ENCODE peak calls at places on chromosomes 6 and 20, in eight cellular contexts. One of them, this sample, is unnamed.

GRCh38 chr6:123962508-123962907 is 158.8 kb downstream of the NKAIN2 start:
- DNase-seq in DND-41: no peak
- DNase-seq in IMR-90: no peak
- DNase-seq in HL-60: no peak
- DNase-seq in tibial artery: no peak
- DNase-seq in MM.1S: no peak
- DNase-seq in brain microvascular endothelial cell: no peak
- DNase-seq in NB4: no peak
- DNase-seq in this sample: no peak

GRCh38 chr20:57433658-57434389 is 42.6 kb downstream of the RBM38 start:
- DNase-seq in DND-41: no peak
- DNase-seq in IMR-90: no peak
- DNase-seq in HL-60: no peak
- DNase-seq in tibial artery: no peak
- DNase-seq in MM.1S: no peak
- DNase-seq in brain microvascular endothelial cell: no peak
- DNase-seq in NB4: peak; percentile 60
- DNase-seq in this sample: no peak

GRCh38 chr6:44169154-44169553 is 10.5 kb downstream of the CAPN11 start:
- DNase-seq in DND-41: no peak
- DNase-seq in IMR-90: no peak
- DNase-seq in HL-60: no peak
- DNase-seq in tibial artery: no peak
- DNase-seq in MM.1S: no peak
- DNase-seq in brain microvascular endothelial cell: no peak
- DNase-seq in NB4: no peak
- DNase-seq in this sample: no peak

GRCh38 chr20:36654506-36654905 is 8.5 kb upstream of the SLA2 start:
- DNase-seq in DND-41: no peak
- DNase-seq in IMR-90: no peak
- DNase-seq in HL-60: no peak
- DNase-seq in tibial artery: no peak
- DNase-seq in MM.1S: no peak
- DNase-seq in brain microvascular endothelial cell: no peak
- DNase-seq in NB4: no peak
- DNase-seq in this sample: no peak

GRCh38 chr6:142925575-142926110 is 19.3 kb downstream of the HIVEP2 start:
- DNase-seq in DND-41: no peak
- DNase-seq in IMR-90: peak; percentile 89
- DNase-seq in HL-60: no peak
- DNase-seq in tibial artery: no peak
- DNase-seq in MM.1S: no peak
- DNase-seq in brain microvascular endothelial cell: peak; percentile 88
- DNase-seq in NB4: no peak
- DNase-seq in this sample: no peak

GRCh38 chr6:43766964-43767461 is 3.0 kb upstream of the VEGFA start:
- DNase-seq in DND-41: no peak
- DNase-seq in IMR-90: no peak
- DNase-seq in HL-60: no peak
- DNase-seq in tibial artery: no peak
- DNase-seq in MM.1S: no peak
- DNase-seq in brain microvascular endothelial cell: no peak
- DNase-seq in NB4: no peak
- DNase-seq in this sample: no peak

GRCh38 chr6:160254467-160255312 is 3.9 kb downstream of the SLC22A2 start:
- DNase-seq in DND-41: no peak
- DNase-seq in IMR-90: no peak
- DNase-seq in HL-60: no peak
- DNase-seq in tibial artery: no peak
- DNase-seq in MM.1S: no peak
- DNase-seq in brain microvascular endothelial cell: no peak
- DNase-seq in NB4: no peak
- DNase-seq in this sample: no peak

GRCh38 chr6:29529956-29530355 is 29.6 kb downstream of the UBD start:
- DNase-seq in DND-41: no peak
- DNase-seq in IMR-90: no peak
- DNase-seq in HL-60: no peak
- DNase-seq in tibial artery: no peak
- DNase-seq in MM.1S: no peak
- DNase-seq in brain microvascular endothelial cell: no peak
- DNase-seq in NB4: no peak
- DNase-seq in this sample: no peak

GRCh38 chr6:24431045-24431451 is 28.3 kb downstream of the MRS2 start:
- DNase-seq in DND-41: peak; percentile 38
- DNase-seq in IMR-90: peak; percentile 54
- DNase-seq in HL-60: peak; percentile 45
- DNase-seq in tibial artery: no peak
- DNase-seq in MM.1S: peak; percentile 43
- DNase-seq in brain microvascular endothelial cell: peak; percentile 38
- DNase-seq in NB4: peak; percentile 67
- DNase-seq in this sample: no peak

GRCh38 chr20:48405909-48406308 is 421.9 kb downstream of the PREX1 start:
- DNase-seq in DND-41: peak; percentile 11
- DNase-seq in IMR-90: no peak
- DNase-seq in HL-60: no peak
- DNase-seq in tibial artery: no peak
- DNase-seq in MM.1S: no peak
- DNase-seq in brain microvascular endothelial cell: no peak
- DNase-seq in NB4: no peak
- DNase-seq in this sample: no peak

GRCh38 chr20:48406462-48407235 is 421.1 kb downstream of the PREX1 start:
- DNase-seq in DND-41: no peak
- DNase-seq in IMR-90: no peak
- DNase-seq in HL-60: no peak
- DNase-seq in tibial artery: no peak
- DNase-seq in MM.1S: no peak
- DNase-seq in brain microvascular endothelial cell: no peak
- DNase-seq in NB4: peak; percentile 19
- DNase-seq in this sample: no peak

GRCh38 chr20:48403362-48403761 is 424.4 kb downstream of the PREX1 start:
- DNase-seq in DND-41: no peak
- DNase-seq in IMR-90: no peak
- DNase-seq in HL-60: no peak
- DNase-seq in tibial artery: no peak
- DNase-seq in MM.1S: no peak
- DNase-seq in brain microvascular endothelial cell: no peak
- DNase-seq in NB4: no peak
- DNase-seq in this sample: no peak

GRCh38 chr20:48407710-48408109 is 420.1 kb downstream of the PREX1 start:
- DNase-seq in DND-41: no peak
- DNase-seq in IMR-90: no peak
- DNase-seq in HL-60: no peak
- DNase-seq in tibial artery: no peak
- DNase-seq in MM.1S: no peak
- DNase-seq in brain microvascular endothelial cell: no peak
- DNase-seq in NB4: no peak
- DNase-seq in this sample: no peak

DNA sequence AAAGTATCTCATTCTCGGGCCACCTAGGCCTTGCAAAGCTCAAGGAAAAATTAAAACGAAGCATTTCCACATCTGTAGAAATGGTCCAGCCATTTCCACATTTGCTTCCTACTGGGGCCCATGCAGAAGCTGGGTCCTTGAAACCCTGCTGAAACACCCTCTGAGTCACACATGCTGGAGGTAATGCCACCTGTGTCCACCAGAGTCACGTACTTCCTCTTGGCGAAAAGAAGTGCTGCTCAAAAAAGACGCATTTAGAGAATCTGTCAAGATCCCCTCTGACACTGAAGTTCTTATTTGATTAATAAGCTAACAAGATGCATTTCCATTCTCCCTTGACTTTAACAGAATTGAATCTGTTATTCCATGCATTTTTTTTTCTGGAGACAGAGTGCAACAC is 423.2 kb downstream of the PREX1 start:
- DNase-seq in DND-41: no peak
- DNase-seq in IMR-90: no peak
- DNase-seq in HL-60: no peak
- DNase-seq in tibial artery: no peak
- DNase-seq in MM.1S: no peak
- DNase-seq in brain microvascular endothelial cell: no peak
- DNase-seq in NB4: peak; percentile 32
- DNase-seq in this sample: no peak
- TF ChIP-seq CTCF in DND-41: peak; percentile 39
- TF ChIP-seq CTCF in IMR-90: no peak
- TF ChIP-seq CTCF in HL-60: no peak
- TF ChIP-seq CTCF in tibial artery: no peak
- TF ChIP-seq CTCF in MM.1S: no peak
- TF ChIP-seq CTCF in brain microvascular endothelial cell: no peak
- TF ChIP-seq CTCF in NB4: no peak
- TF ChIP-seq CTCF in this sample: peak; percentile 70

GRCh38 chr6:117536317-117536716 is 53.8 kb downstream of the DCBLD1 start:
- DNase-seq in DND-41: no peak
- DNase-seq in IMR-90: peak; percentile 66
- DNase-seq in HL-60: no peak
- DNase-seq in tibial artery: no peak
- DNase-seq in MM.1S: no peak
- DNase-seq in brain microvascular endothelial cell: peak; percentile 47
- DNase-seq in NB4: no peak
- DNase-seq in this sample: no peak

GRCh38 chr6:117531758-117532276 is 49.3 kb downstream of the DCBLD1 start:
- DNase-seq in DND-41: no peak
- DNase-seq in IMR-90: peak; percentile 36
- DNase-seq in HL-60: no peak
- DNase-seq in tibial artery: no peak
- DNase-seq in MM.1S: no peak
- DNase-seq in brain microvascular endothelial cell: no peak
- DNase-seq in NB4: no peak
- DNase-seq in this sample: no peak

GRCh38 chr6:117531346-117531745 is 48.9 kb downstream of the DCBLD1 start:
- DNase-seq in DND-41: no peak
- DNase-seq in IMR-90: no peak
- DNase-seq in HL-60: no peak
- DNase-seq in tibial artery: peak; percentile 33
- DNase-seq in MM.1S: no peak
- DNase-seq in brain microvascular endothelial cell: no peak
- DNase-seq in NB4: no peak
- DNase-seq in this sample: no peak

GRCh38 chr6:117533775-117534174 is 51.3 kb downstream of the DCBLD1 start:
- DNase-seq in DND-41: no peak
- DNase-seq in IMR-90: no peak
- DNase-seq in HL-60: no peak
- DNase-seq in tibial artery: no peak
- DNase-seq in MM.1S: no peak
- DNase-seq in brain microvascular endothelial cell: no peak
- DNase-seq in NB4: no peak
- DNase-seq in this sample: no peak

GRCh38 chr6:117534974-117535373 is 52.5 kb downstream of the DCBLD1 start:
- DNase-seq in DND-41: no peak
- DNase-seq in IMR-90: no peak
- DNase-seq in HL-60: no peak
- DNase-seq in tibial artery: no peak
- DNase-seq in MM.1S: no peak
- DNase-seq in brain microvascular endothelial cell: no peak
- DNase-seq in NB4: no peak
- DNase-seq in this sample: no peak
- H3K4me3 ChIP-seq in DND-41: no peak overlapping the region
- H3K4me3 ChIP-seq in IMR-90: no peak overlapping the region
- H3K4me3 ChIP-seq in HL-60: no peak overlapping the region
- H3K4me3 ChIP-seq in tibial artery: no peak overlapping the region
- H3K4me3 ChIP-seq in MM.1S: no peak overlapping the region
- H3K4me3 ChIP-seq in brain microvascular endothelial cell: no peak overlapping the region
- H3K4me3 ChIP-seq in NB4: no peak overlapping the region
- H3K4me3 ChIP-seq in this sample: no peak overlapping the region

DNA sequence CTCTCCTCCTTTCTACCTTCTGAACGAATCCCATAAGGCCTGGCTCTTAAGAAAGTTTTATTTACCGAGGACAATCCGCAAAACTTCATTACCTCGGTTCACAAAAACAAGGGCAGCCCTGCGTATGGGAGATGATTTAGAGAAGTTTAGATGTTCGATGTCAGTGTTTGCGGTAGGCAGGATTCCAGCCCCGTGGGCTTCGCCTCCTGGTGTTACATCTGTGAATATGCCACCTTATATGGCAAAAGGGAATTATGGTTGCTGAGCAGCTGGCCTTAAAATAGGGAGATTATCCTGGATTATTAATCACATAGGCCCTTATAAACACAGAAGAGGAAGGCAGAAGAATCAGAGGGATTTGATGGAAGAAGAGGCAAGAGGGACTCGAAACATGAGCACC is 21.1 kb downstream of the BMP6 start:
- DNase-seq in DND-41: no peak
- DNase-seq in IMR-90: no peak
- DNase-seq in HL-60: no peak
- DNase-seq in tibial artery: no peak
- DNase-seq in MM.1S: no peak
- DNase-seq in brain microvascular endothelial cell: no peak
- DNase-seq in NB4: no peak
- DNase-seq in this sample: no peak
- TF ChIP-seq CTCF in DND-41: no peak
- TF ChIP-seq CTCF in IMR-90: no peak
- TF ChIP-seq CTCF in HL-60: no peak
- TF ChIP-seq CTCF in tibial artery: no peak
- TF ChIP-seq CTCF in MM.1S: no peak
- TF ChIP-seq CTCF in brain microvascular endothelial cell: no peak
- TF ChIP-seq CTCF in NB4: no peak
- TF ChIP-seq CTCF in this sample: no peak

GRCh38 chr6:166952567-166953464 is 3.5 kb downstream of the RNASET2 start:
- DNase-seq in DND-41: no peak
- DNase-seq in IMR-90: no peak
- DNase-seq in HL-60: no peak
- DNase-seq in tibial artery: no peak
- DNase-seq in MM.1S: no peak
- DNase-seq in brain microvascular endothelial cell: no peak
- DNase-seq in NB4: no peak
- DNase-seq in this sample: no peak

GRCh38 chr6:166951670-166952060 is 4.7 kb downstream of the RNASET2 start:
- DNase-seq in DND-41: no peak
- DNase-seq in IMR-90: no peak
- DNase-seq in HL-60: no peak
- DNase-seq in tibial artery: no peak
- DNase-seq in MM.1S: no peak
- DNase-seq in brain microvascular endothelial cell: no peak
- DNase-seq in NB4: no peak
- DNase-seq in this sample: no peak

GRCh38 chr6:166950443-166950821 is 5.9 kb downstream of the RNASET2 start:
- DNase-seq in DND-41: no peak
- DNase-seq in IMR-90: no peak
- DNase-seq in HL-60: no peak
- DNase-seq in tibial artery: no peak
- DNase-seq in MM.1S: peak; percentile 71
- DNase-seq in brain microvascular endothelial cell: no peak
- DNase-seq in NB4: no peak
- DNase-seq in this sample: peak; percentile 83

GRCh38 chr6:166954118-166954713 is 2.1 kb downstream of the RNASET2 start:
- DNase-seq in DND-41: no peak
- DNase-seq in IMR-90: no peak
- DNase-seq in HL-60: no peak
- DNase-seq in tibial artery: no peak
- DNase-seq in MM.1S: no peak
- DNase-seq in brain microvascular endothelial cell: no peak
- DNase-seq in NB4: no peak
- DNase-seq in this sample: no peak

DNA sequence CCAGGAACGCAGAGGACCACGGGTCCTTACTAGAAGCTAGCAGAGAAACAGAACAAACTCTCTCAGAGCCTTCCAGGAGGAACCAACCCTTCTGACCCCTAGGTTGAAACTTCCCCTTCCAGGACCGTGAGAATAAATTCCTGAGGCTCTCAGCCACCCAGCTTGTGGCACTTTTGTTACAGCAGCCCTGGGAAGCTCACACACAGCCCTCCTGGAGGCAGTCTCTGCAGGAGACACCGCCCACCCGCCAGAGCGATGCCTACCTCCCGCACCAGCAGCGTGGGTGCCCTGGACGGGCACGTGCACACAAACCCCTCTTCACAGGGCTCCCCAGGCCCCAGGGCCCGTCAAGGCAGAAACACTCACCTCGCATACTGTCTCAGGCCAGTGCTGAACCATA is 4.2 kb downstream of the RNASET2 start:
- DNase-seq in DND-41: no peak
- DNase-seq in IMR-90: no peak
- DNase-seq in HL-60: peak; percentile 36
- DNase-seq in tibial artery: no peak
- DNase-seq in MM.1S: no peak
- DNase-seq in brain microvascular endothelial cell: no peak
- DNase-seq in NB4: no peak
- DNase-seq in this sample: no peak
- H3K4me3 ChIP-seq in DND-41: no peak overlapping the region
- H3K4me3 ChIP-seq in IMR-90: no peak overlapping the region
- H3K4me3 ChIP-seq in HL-60: no peak overlapping the region
- H3K4me3 ChIP-seq in tibial artery: no peak overlapping the region
- H3K4me3 ChIP-seq in MM.1S: no peak overlapping the region
- H3K4me3 ChIP-seq in brain microvascular endothelial cell: no peak overlapping the region
- H3K4me3 ChIP-seq in NB4: no peak overlapping the region
- H3K4me3 ChIP-seq in this sample: peak overlapping the region; percentile 8

This sample was measured in GM12864.